ENCODE peak calls at places on chromosomes 1 and 21, in seven cellular contexts. P is Peyer's patch; C is PC-9; B is PC-3; D is left ventricle myocardium inferior; I is CD4-positive, CD25-positive, alpha-beta regulatory T cell; G is uterus. Q is an unnamed sample.

GRCh38 chr1:31243451-31244286 is 4.0 kb upstream of the NKAIN1 start:
- DNase-seq in P (no peak), C (no peak), B (no peak), D (no peak), I (no peak), G (no peak), Q (no peak)

GRCh38 chr1:240194120-240194519 is 102.4 kb downstream of the FMN2 start:
- DNase-seq in P (no peak), C (no peak), B (no peak), D (no peak), I (no peak), G (peak; percentile 29), Q (no peak)

GRCh38 chr1:61337981-61338848 is 255.9 kb downstream of the NFIA start:
- DNase-seq in P (peak; percentile 21), C (peak; percentile 79), B (peak; percentile 96), D (peak; percentile 65), I (no peak), G (peak; percentile 46), Q (peak; percentile 74)

GRCh38 chr1:90344963-90345730 is 350.2 kb downstream of the ZNF326 start:
- DNase-seq in P (no peak), C (no peak), B (no peak), D (no peak), I (no peak), G (no peak), Q (no peak)

GRCh38 chr1:93839307-93839706 is 39.7 kb downstream of the DNTTIP2 start:
- DNase-seq in P (no peak), C (no peak), B (peak; percentile 60), D (no peak), I (no peak), G (no peak), Q (no peak)

GRCh38 chr1:55155522-55155921 is 59.6 kb downstream of the USP24 start:
- DNase-seq in P (no peak), C (no peak), B (peak; percentile 50), D (peak; percentile 58), I (peak; percentile 9), G (no peak), Q (peak; percentile 65)

GRCh38 chr1:15485534-15486091 is 9.7 kb downstream of the CELA2B start:
- DNase-seq in P (no peak), C (no peak), B (no peak), D (no peak), I (no peak), G (no peak), Q (no peak)

GRCh38 chr1:59128239-59128736 is 168.6 kb upstream of the FGGY start:
- DNase-seq in P (no peak), C (no peak), B (peak; percentile 55), D (no peak), I (no peak), G (no peak), Q (no peak)

GRCh38 chr1:23018661-23019093 is 591 bp upstream of the KDM1A start:
- DNase-seq in P (no peak), C (no peak), B (no peak), D (no peak), I (no peak), G (peak; percentile 21), Q (no peak)

GRCh38 chr1:156661932-156662587 is 15.1 kb downstream of the NES start:
- DNase-seq in P (no peak), C (no peak), B (no peak), D (no peak), I (no peak), G (no peak), Q (no peak)

GRCh38 chr1:117629625-117630422 is 24.0 kb downstream of the TENT5C start:
- DNase-seq in P (peak; percentile 5), C (no peak), B (no peak), D (no peak), I (no peak), G (no peak), Q (no peak)

GRCh38 chr21:44544566-44544965 is 4.6 kb upstream of the KRTAP10-1 start:
- DNase-seq in P (no peak), C (no peak), B (no peak), D (no peak), I (no peak), G (no peak), Q (no peak)

DNA sequence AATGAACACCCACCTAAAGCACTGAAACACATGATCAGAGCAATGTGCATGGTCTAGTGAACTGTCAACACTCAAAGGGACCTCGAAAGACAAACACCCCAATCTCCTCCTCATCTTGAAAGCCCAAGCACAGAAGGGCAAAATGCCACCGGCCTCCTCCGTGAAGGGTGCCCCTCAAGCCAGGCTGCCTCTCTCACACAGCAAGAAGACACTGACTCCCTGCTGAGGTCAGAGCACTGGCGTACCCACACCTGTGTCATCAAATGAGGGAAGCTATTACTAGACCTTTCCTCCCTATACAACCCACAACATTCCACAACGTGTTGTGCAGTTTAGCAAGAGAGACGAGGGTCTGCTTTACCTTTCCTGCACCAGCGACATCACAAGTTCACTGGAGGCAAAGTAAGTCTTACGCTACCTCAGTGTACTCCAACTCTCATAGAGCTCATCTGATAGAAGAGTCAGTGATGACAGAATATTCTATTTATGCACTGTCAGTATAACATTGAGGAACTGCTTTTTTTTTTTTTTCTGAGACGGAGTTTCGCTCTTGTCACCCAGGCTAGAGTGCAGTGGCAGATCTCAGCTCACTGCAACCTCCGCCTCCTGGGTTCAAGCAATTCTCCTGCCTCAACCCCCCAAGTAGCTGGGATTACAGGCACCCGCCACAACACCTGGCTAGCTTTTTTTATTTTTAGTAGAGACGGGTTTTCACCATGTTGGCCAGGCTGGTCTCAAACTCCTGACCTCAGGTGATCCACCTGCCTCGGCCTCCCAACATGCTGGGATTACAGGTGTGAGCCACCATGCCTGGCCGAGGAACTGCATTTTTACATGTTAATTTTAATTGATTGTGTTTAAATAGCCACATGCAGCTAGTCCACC is 3.3 kb downstream of the SH3BP5L start:
- DNase-seq in P (peak; percentile 13), C (no peak), B (peak; percentile 35), D (no peak), I (no peak), G (no peak), Q (no peak)
- H3K4me1 ChIP-seq in P (peaks cover 16% of the 10 kb centered on the region), C (peaks cover 12% of the 10 kb centered on the region), B (peaks cover 61% of the 10 kb centered on the region), D (peaks cover 76% of the 10 kb centered on the region), I (peaks cover 80% of the 10 kb centered on the region), G (peaks cover 24% of the 10 kb centered on the region), Q (peaks cover 70% of the 10 kb centered on the region)

GRCh38 chr21:38979271-38980196 is 173.8 kb downstream of the ETS2 start:
- DNase-seq in P (no peak), C (no peak), B (peak; percentile 35), D (no peak), I (peak; percentile 52), G (no peak), Q (no peak)
- H3K4me3 ChIP-seq in P (no peak overlapping the region), C (no peak overlapping the region), B (no peak overlapping the region), D (no peak overlapping the region), I (no peak overlapping the region), G (no peak overlapping the region), Q (no peak overlapping the region)

GRCh38 chr1:51518033-51518729 is 885 bp downstream of the EPS15 start:
- DNase-seq in P (peak; percentile 66), C (peak; percentile 50), B (peak; percentile 77), D (peak; percentile 33), I (peak; percentile 64), G (peak; percentile 32), Q (peak; percentile 33)

GRCh38 chr1:51517361-51518032 is 1.6 kb downstream of the EPS15 start:
- DNase-seq in P (no peak), C (no peak), B (peak; percentile 11), D (no peak), I (no peak), G (no peak), Q (no peak)

GRCh38 chr1:51515982-51516638 is 3.0 kb downstream of the EPS15 start:
- DNase-seq in P (no peak), C (no peak), B (no peak), D (no peak), I (no peak), G (no peak), Q (no peak)

GRCh38 chr1:51515312-51515960 is 3.6 kb downstream of the EPS15 start:
- DNase-seq in P (no peak), C (no peak), B (no peak), D (no peak), I (no peak), G (no peak), Q (no peak)

DNA sequence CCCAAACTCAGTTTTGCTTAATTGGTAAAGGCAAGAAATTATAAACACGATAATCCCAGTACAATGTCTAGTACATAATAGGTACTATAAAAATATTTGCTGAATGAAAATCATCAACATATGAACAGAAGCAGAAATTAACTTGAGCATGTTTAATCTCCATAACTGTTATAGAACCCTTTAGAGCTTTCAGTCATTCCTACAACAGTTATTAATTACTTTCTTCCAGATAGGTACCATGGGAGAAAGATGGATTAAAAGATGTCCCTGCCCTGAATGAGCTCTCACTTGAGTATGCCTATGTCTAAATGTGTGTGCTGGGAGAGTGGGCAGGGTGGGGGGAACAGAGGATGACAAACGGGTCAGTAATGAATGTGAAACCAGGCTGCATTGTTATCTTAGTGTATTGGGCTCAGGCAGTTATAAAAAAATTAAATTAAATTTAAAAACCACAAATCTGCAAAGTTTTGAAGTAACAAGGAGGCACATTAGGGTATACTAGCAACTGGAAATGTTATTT is 2.4 kb downstream of the EPS15 start:
- DNase-seq in P (no peak), C (no peak), B (no peak), D (no peak), I (no peak), G (no peak), Q (no peak)
- H3K4me1 ChIP-seq in P (peaks cover 7% of the 10 kb centered on the region), C (peaks cover 42% of the 10 kb centered on the region), B (peaks cover 44% of the 10 kb centered on the region), D (peaks cover 73% of the 10 kb centered on the region), I (peaks cover 81% of the 10 kb centered on the region), G (no peaks in the 10 kb centered on the region), Q (peaks cover 57% of the 10 kb centered on the region)

GRCh38 chr1:150162582-150162861 is 12.8 kb downstream of the PLEKHO1 start:
- DNase-seq in P (no peak), C (no peak), B (no peak), D (no peak), I (no peak), G (no peak), Q (no peak)

GRCh38 chr1:150164224-150164623 is 14.5 kb downstream of the PLEKHO1 start:
- DNase-seq in P (peak; percentile 40), C (no peak), B (no peak), D (peak; percentile 34), I (no peak), G (no peak), Q (no peak)

GRCh38 chr1:150161747-150162581 is 12.2 kb downstream of the PLEKHO1 start:
- DNase-seq in P (no peak), C (no peak), B (no peak), D (no peak), I (peak; percentile 50), G (peak; percentile 22), Q (no peak)

GRCh38 chr1:150164769-150165168 is 15.1 kb downstream of the PLEKHO1 start:
- DNase-seq in P (no peak), C (no peak), B (no peak), D (no peak), I (no peak), G (no peak), Q (no peak)

DNA sequence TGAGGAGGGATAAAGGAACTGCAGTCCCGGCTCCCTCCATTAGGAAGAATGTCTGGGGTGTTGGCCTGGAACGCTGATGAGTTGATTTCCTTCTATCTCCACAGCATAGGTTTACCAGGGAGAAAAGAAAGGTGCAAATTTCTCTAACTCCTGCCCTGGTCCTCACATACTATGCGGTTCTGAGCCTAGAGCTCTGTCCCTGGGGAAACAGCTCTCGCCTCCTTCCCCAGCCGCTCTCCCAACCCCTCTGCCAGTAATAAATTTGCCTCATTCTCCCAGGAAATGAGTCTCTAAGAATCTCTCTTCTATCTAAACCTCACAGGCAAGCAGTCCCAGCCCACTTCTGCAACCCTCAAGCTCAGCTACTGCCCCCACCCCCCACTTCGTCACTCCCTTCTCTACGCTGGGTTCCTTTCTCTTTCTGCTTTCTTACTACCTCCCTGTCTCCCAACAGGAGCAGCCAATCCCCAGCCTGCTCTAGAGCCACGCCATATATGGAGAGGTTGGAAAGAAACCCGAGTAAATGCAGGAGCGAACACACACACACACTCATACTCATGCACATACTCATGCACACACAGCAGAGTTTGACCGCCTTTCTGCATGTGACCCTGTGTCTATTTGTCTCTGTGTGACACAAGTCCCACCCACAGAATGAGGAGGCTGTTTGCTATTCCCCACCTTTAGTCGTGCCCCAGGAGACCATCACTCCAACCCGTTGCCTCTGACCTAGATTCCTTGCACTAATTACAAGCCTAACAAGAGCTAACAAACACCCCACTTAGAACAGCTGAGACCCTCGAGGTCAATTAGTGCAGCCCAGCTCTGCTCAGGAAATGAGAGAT is 13.4 kb downstream of the PLEKHO1 start:
- DNase-seq in P (peak; percentile 78), C (no peak), B (peak; percentile 50), D (peak; percentile 83), I (no peak), G (peak; percentile 92), Q (peak; percentile 83)
- H3K4me3 ChIP-seq in P (peak overlapping the region; percentile 2), C (no peak overlapping the region), B (no peak overlapping the region), D (peak overlapping the region; percentile 56), I (no peak overlapping the region), G (peak overlapping the region; percentile 31), Q (peak overlapping the region; percentile 41)